ENCODE peak calls at places on chromosomes 2 and 18, in ten cellular contexts. E is tibial nerve, F is stomach, B is breast epithelium, K is HCT116, V is A549, J is transverse colon, Q is IMR-90, N is adrenal gland, I is uterus. O is an unnamed sample.

GRCh38 chr2:173397539-173397938 is 42.9 kb downstream of the CDCA7 start:
- DNase-seq in N (no peak), K (peak), B (no peak), Q (no peak), J (no peak), E (no peak), V (peak), F (no peak), I (no peak), O (no peak)

GRCh38 chr2:172772637-172773036 is 37.0 kb downstream of the RAPGEF4 start:
- DNase-seq in N (no peak), J (no peak), B (no peak), I (no peak), F (peak), K (no peak), Q (peak), V (peak), E (no peak), O (no peak)

GRCh38 chr2:88038263-88039105 is 17.1 kb downstream of the KRCC1 start:
- DNase-seq in Q (peak), F (no peak), B (no peak), J (no peak), K (no peak), E (no peak), I (no peak), N (no peak), V (peak), O (no peak)

GRCh38 chr18:13397504-13398163 is 179.1 kb downstream of the LDLRAD4 start:
- DNase-seq in N (no peak), I (no peak), J (no peak), V (no peak), Q (no peak), K (no peak), B (no peak), E (no peak), F (no peak), O (peak)

GRCh38 chr2:165009466-165009865 is 54.1 kb upstream of the SLC38A11 start:
- DNase-seq in E (no peak), V (no peak), K (no peak), N (no peak), F (no peak), B (no peak), J (no peak), I (no peak), Q (peak), O (no peak)

GRCh38 chr2:237056271-237056875 is 29.3 kb upstream of the COPS8 start:
- DNase-seq in B (no peak), I (no peak), V (no peak), K (no peak), F (no peak), Q (no peak), J (no peak), N (no peak), E (no peak), O (no peak)

GRCh38 chr2:48398285-48399135 is 131.4 kb upstream of the STON1 start:
- DNase-seq in N (no peak), B (no peak), I (no peak), Q (no peak), V (peak), F (no peak), J (no peak), E (no peak), K (no peak), O (no peak)

GRCh38 chr2:174614261-174614660 is 16.7 kb upstream of the WIPF1 start:
- DNase-seq in B (no peak), J (no peak), K (no peak), Q (peak), F (no peak), N (no peak), I (no peak), E (no peak), V (peak), O (no peak)

GRCh38 chr2:125564471-125564870 is 1091.5 kb upstream of the GYPC start:
- DNase-seq in N (no peak), E (no peak), J (no peak), K (no peak), Q (no peak), F (no peak), V (no peak), I (no peak), B (no peak), O (no peak)

GRCh38 chr2:7034313-7034712 is 117.1 kb downstream of the RNF144A start:
- DNase-seq in B (no peak), V (peak), K (no peak), F (no peak), J (no peak), N (peak), Q (no peak), I (no peak), E (no peak), O (no peak)

GRCh38 chr2:229348135-229348534 is 77.0 kb upstream of the PID1 start:
- DNase-seq in I (no peak), Q (no peak), K (no peak), N (no peak), F (no peak), B (no peak), E (no peak), J (no peak), V (peak), O (no peak)

GRCh38 chr2:218962859-218963492 is 3.5 kb downstream of the CDK5R2 start:
- DNase-seq in Q (peak), F (peak), B (no peak), K (peak), N (peak), V (peak), I (peak), J (peak), E (no peak), O (peak)

DNA sequence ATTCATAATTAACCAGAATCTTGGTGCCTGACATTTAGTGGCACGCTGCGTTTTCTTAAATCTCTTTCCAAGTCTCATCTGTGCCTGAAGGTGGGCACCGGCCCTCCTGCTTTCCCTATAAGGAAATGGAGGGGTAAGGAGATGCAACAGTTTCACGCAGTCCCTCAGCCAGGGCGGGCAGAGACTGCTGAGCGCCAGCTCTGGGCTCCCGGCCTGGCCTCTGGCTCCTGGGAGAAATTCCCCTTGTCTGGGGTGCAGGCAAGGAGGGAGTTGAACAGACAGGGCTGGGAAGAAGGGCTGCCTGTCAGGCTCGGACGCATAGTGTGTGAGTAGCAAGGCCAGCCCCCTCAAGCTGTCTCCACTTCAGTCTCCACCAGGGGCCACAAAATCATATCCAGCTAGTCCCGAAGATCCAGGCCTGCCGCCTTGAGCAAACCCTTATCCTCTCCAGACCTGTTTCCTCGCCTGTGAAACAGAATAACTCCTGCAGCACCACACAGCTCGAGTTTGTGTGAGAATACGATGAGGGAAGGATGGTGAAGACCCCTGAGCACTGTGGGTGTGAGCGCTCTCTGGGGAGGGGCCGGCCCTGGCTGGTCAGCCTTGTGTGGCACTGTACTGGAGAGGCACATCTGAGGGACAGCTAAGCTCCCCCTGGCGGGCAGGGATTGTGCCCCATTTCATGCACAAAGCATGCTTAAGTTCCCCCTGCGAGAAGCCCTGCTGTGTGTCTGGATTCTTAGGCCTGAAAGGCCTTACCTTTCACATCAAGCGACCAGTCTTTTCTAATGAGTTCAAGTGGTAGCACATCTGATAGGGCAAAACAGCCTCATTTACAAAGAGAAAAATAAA is 33.8 kb downstream of the SDC1 start:
- DNase-seq in V (peak), B (no peak), J (peak), E (no peak), Q (no peak), N (no peak), F (peak), K (no peak), I (no peak), O (no peak)
- TF ChIP-seq CTCF in V (peak), B (no peak), J (peak), E (no peak), Q (no peak), N (no peak), F (peak), K (no peak), I (no peak), O (no peak)

GRCh38 chr18:62189208-62189607 is 2.2 kb downstream of the RELCH start:
- DNase-seq in N (no peak), V (no peak), E (no peak), I (no peak), J (no peak), Q (no peak), K (no peak), F (no peak), B (no peak), O (no peak)
- H3K4me3 ChIP-seq in N (peak), V (peak), E (no peak), I (no peak), J (no peak), Q (peak), K (no peak), F (peak), B (peak), O (no peak)

GRCh38 chr2:127400897-127401756 is 13.4 kb upstream of the MAP3K2 start:
- DNase-seq in B (no peak), N (no peak), I (no peak), E (no peak), Q (peak), F (peak), V (peak), J (peak), K (no peak), O (no peak)

GRCh38 chr2:127404466-127405251 is 13.6 kb upstream of the PROC start:
- DNase-seq in Q (no peak), B (no peak), J (no peak), K (no peak), V (no peak), I (no peak), E (no peak), F (no peak), N (no peak), O (no peak)

GRCh38 chr2:127400533-127400896 is 12.7 kb upstream of the MAP3K2 start:
- DNase-seq in F (no peak), E (no peak), K (no peak), V (no peak), Q (no peak), B (no peak), J (peak), I (no peak), N (no peak), O (no peak)

GRCh38 chr2:127403460-127403859 is 14.8 kb upstream of the PROC start:
- DNase-seq in I (no peak), J (no peak), V (no peak), K (no peak), E (no peak), Q (no peak), B (no peak), N (no peak), F (no peak), O (no peak)

GRCh38 chr2:127401757-127402695 is 14.3 kb upstream of the MAP3K2 start:
- DNase-seq in E (no peak), N (no peak), V (no peak), K (no peak), I (no peak), Q (peak), F (no peak), J (peak), B (no peak), O (no peak)
- TF ChIP-seq POLR2A in E (no peak), N (no peak), V (no peak), K (no peak), I (no peak), Q (no peak), F (no peak), J (peak), B (no peak), O (no peak)

DNA sequence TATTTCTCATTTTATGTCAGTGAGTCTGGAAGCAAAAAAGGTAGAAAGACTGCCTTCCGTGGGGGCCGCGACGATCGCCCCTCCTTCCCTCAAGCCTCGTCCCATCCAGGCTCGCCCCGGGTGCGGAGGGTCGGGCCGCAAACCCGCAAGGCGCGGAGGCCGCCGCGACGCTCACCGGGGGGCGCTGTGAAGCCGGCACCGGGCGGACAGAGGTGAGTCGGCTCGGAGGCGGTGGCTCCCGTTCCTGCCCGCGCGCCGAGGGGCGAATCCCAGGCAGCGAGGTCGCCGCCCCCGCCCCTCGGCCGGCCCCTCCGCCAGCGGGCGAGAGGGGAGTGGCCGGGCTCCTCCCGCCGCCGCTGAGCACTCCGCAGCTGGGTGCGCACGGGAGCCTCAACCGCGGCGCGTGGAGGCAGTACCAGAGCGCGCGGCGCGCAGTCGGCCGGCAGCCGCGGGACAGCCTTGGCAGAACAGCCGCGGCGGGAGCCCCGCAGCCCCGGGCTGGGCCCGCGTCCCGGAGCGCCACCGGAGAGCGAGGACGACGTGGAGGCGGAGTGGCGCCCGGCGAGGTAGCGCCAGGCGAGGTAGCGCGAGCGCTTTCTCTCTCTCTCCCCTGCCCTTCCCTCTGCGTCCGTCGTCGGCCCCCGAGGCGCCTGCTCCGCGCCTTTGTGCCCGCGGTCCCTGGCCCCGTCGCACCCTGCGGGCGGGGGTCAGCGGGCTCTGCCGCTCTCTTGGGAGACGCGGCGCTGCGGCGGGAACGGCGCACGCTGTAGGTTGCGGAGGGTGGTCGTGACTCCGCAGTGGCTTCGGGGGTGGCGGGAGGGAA is at the start of gene MYO1B:
- DNase-seq in E (peak), N (peak), V (peak), I (peak), J (peak), Q (peak), F (peak), K (peak), B (peak), O (peak)
- TF ChIP-seq CTCF in E (peak), N (peak), V (peak), I (peak), J (peak), Q (peak), F (peak), K (peak), B (no peak), O (no peak)

O was measured in lower leg skin.